ENCODE peak calls at places on chromosomes 12 and 14, in seven cellular contexts. O is GM12865, E is testis, C is HCT116, F is pancreas, B is WERI-Rb-1, G is kidney epithelial cell. Q is an unnamed sample.

GRCh38 chr12:112421363-112421762 is 2.6 kb downstream of the PTPN11 start:
- DNase-seq in O (no peak), E (no peak), C (no peak), F (no peak), B (no peak), G (no peak), Q (no peak)

GRCh38 chr12:119308743-119309456 is 25.6 kb upstream of the CCDC60 start:
- DNase-seq in O (no peak), E (no peak), C (no peak), F (no peak), B (no peak), G (no peak), Q (no peak)

GRCh38 chr12:6688543-6688999 is 604 bp downstream of the ZNF384 start:
- DNase-seq in O (peak), E (peak), C (no peak), F (no peak), B (no peak), G (no peak), Q (peak)

GRCh38 chr14:35910191-35910590 is 84.1 kb downstream of the BRMS1L start:
- DNase-seq in O (no peak), E (no peak), C (no peak), F (no peak), B (no peak), G (no peak), Q (no peak)

GRCh38 chr14:51521764-51522163 is 129.9 kb upstream of the FRMD6 start:
- DNase-seq in O (peak), E (no peak), C (no peak), F (no peak), B (no peak), G (no peak), Q (no peak)

GRCh38 chr12:13205809-13206559 is 9.5 kb downstream of the EMP1 start:
- DNase-seq in O (no peak), E (no peak), C (peak), F (no peak), B (no peak), G (peak), Q (no peak)

GRCh38 chr14:52175982-52176502 is 91.5 kb upstream of the PTGDR start:
- DNase-seq in O (peak), E (no peak), C (no peak), F (no peak), B (no peak), G (no peak), Q (no peak)

GRCh38 chr14:103104654-103105511 is 10.4 kb downstream of the EXOC3L4 start:
- DNase-seq in O (peak), E (peak), C (no peak), F (peak), B (peak), G (no peak), Q (no peak)

GRCh38 chr12:1978078-1978477 is 26.2 kb downstream of the DCP1B start:
- DNase-seq in O (no peak), E (no peak), C (no peak), F (no peak), B (no peak), G (no peak), Q (no peak)

GRCh38 chr14:106586098-106586704 is 1059.8 kb downstream of the TMEM121 start:
- DNase-seq in O (peak), E (peak), C (no peak), F (peak), B (peak), G (no peak), Q (no peak)

GRCh38 chr14:63203618-63204406 is 431 bp upstream of the RHOJ start:
- DNase-seq in O (peak), E (peak), C (no peak), F (peak), B (peak), G (peak), Q (peak)

GRCh38 chr14:100448376-100448775 is 125.2 kb downstream of the SLC25A47 start:
- DNase-seq in O (no peak), E (no peak), C (no peak), F (peak), B (no peak), G (no peak), Q (no peak)

GRCh38 chr12:108648371-108648770 is 14.7 kb upstream of the SELPLG start:
- DNase-seq in O (no peak), E (no peak), C (no peak), F (no peak), B (no peak), G (no peak), Q (no peak)

GRCh38 chr12:94614288-94614721 is 36.1 kb downstream of the TMCC3 start:
- DNase-seq in O (no peak), E (no peak), C (no peak), F (no peak), B (no peak), G (no peak), Q (no peak)

GRCh38 chr12:19404232-19404880 is 34.9 kb upstream of the AEBP2 start:
- DNase-seq in O (no peak), E (peak), C (no peak), F (no peak), B (no peak), G (no peak), Q (no peak)

GRCh38 chr12:98213556-98213955 is 301.8 kb upstream of the TMPO start:
- DNase-seq in O (no peak), E (no peak), C (no peak), F (no peak), B (no peak), G (no peak), Q (no peak)

GRCh38 chr12:79331870-79332269 is 358.9 kb downstream of the PAWR start:
- DNase-seq in O (no peak), E (no peak), C (no peak), F (no peak), B (no peak), G (no peak), Q (no peak)

GRCh38 chr14:57823015-57823660 is 42.8 kb downstream of the SLC35F4 start:
- DNase-seq in O (no peak), E (no peak), C (no peak), F (no peak), B (no peak), G (no peak), Q (no peak)
- H3K4me3 ChIP-seq in O (no peak), E (no peak), C (no peak), F (no peak), B (no peak), G (no peak), Q (no peak)

DNA sequence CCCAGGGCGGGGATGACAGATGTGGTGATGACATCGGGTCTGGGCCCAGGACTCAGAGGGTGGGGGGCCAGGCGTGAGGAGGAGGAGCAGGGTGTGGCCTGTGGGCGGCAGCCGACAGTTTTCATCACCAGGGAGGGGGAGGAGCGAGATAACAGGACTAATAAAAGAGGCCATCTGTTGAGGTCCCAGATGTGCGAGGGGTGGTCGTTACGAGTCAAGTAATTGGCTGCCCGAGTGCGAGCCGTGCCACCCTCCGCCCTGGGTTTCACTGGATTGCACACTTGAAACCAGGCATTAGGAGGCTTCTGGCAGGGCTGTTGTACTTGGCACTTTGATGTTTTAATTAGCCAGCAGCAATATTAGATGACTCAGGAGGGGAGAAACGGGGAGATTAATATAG is 67.2 kb downstream of the NOS1 start:
- DNase-seq in O (no peak), E (no peak), C (no peak), F (no peak), B (no peak), G (no peak), Q (no peak)
- H3K4me3 ChIP-seq in O (no peak), E (no peak), C (no peak), F (no peak), B (no peak), G (no peak), Q (no peak)

GRCh38 chr12:51484119-51484518 is 59.5 kb downstream of the SLC4A8 start:
- DNase-seq in O (no peak), E (no peak), C (no peak), F (no peak), B (no peak), G (no peak), Q (no peak)

GRCh38 chr12:51488281-51488680 is 63.6 kb downstream of the SLC4A8 start:
- DNase-seq in O (no peak), E (no peak), C (no peak), F (no peak), B (no peak), G (no peak), Q (no peak)

GRCh38 chr12:51480978-51481377 is 56.3 kb downstream of the SLC4A8 start:
- DNase-seq in O (peak), E (no peak), C (no peak), F (no peak), B (no peak), G (no peak), Q (no peak)

GRCh38 chr12:51482808-51483532 is 58.3 kb downstream of the SLC4A8 start:
- DNase-seq in O (peak), E (no peak), C (no peak), F (no peak), B (no peak), G (no peak), Q (no peak)
- H3K4me3 ChIP-seq in O (no peak), E (no peak), C (no peak), F (no peak), B (no peak), G (no peak), Q (no peak)

DNA sequence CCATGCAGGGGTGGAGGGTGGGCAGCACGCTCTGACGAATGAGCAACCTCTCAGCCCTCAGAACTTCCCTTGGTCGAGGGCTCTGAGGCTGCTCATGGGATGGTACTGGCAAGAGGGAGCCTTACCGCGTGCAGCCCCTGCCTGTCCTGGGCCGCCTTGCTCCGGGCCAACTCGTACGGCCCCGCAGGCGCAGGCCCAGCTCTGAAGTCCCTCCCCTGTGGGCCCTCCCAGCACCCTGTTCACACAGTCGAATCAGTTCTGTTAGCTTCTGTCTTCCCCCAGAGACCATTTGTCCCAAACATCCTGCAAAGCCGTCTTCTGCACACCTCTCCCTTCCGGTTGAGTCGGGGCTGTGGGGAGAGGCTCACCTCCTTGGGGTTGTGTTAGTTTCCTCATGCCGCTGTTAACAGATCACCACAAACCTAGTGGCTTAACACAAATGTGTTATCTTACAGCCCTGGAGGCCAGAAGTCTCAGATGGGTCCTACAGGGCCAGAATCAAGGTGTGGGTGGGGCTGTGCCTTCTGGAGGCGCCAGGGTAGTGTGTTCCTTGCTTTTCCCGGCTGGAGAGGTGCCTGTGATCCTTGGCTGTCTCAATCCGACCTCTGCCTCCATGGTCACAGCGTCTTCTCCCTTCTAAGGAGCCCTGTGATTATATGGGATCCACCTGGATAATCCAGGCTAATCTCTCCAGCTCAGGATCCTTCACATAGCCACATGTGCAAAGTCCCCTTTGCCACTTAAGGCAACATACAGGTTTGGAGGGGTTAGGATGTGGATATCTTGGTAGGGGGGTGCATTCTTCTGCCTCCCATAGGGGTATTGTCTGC is 901 bp upstream of the HVCN1 start:
- DNase-seq in O (peak), E (peak), C (no peak), F (no peak), B (peak), G (no peak), Q (no peak)
- H3K4me3 ChIP-seq in O (peak), E (peak), C (no peak), F (peak), B (no peak), G (no peak), Q (peak)

GRCh38 chr12:121033625-121034349 is 5.3 kb downstream of the OASL start:
- DNase-seq in O (peak), E (no peak), C (peak), F (no peak), B (no peak), G (peak), Q (no peak)
- H3K4me3 ChIP-seq in O (no peak), E (no peak), C (no peak), F (no peak), B (no peak), G (no peak), Q (no peak)

GRCh38 chr12:56346663-56347062 is 8.0 kb downstream of the IL23A start:
- DNase-seq in O (no peak), E (no peak), C (no peak), F (no peak), B (peak), G (no peak), Q (no peak)

GRCh38 chr12:56350662-56351061 is 9.2 kb downstream of the STAT2 start:
- DNase-seq in O (no peak), E (no peak), C (no peak), F (no peak), B (no peak), G (no peak), Q (no peak)

GRCh38 chr12:56348776-56349175 is 10.1 kb downstream of the IL23A start:
- DNase-seq in O (no peak), E (no peak), C (no peak), F (no peak), B (no peak), G (no peak), Q (no peak)

DNA sequence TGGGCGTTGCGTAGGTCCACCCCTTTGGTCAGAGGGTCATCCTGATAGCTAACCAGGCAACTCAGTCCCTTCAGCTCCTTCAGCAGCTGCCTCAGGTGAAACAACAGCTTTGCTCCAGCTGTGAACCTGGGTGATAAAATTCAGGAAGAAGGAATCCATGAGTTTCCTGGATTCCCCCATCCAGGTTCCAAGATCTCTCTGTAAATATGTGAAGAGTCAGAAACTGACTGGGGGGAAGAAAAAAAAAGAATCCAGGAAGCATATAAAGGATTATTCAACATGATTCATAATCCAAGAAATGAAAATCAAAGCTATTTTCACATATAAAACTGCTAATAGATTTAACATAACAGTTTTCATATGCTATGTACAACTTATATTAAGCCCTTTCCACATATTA is 8.6 kb downstream of the STAT2 start:
- DNase-seq in O (no peak), E (no peak), C (no peak), F (no peak), B (no peak), G (no peak), Q (no peak)
- H3K4me3 ChIP-seq in O (no peak), E (no peak), C (no peak), F (no peak), B (no peak), G (no peak), Q (no peak)

DNA sequence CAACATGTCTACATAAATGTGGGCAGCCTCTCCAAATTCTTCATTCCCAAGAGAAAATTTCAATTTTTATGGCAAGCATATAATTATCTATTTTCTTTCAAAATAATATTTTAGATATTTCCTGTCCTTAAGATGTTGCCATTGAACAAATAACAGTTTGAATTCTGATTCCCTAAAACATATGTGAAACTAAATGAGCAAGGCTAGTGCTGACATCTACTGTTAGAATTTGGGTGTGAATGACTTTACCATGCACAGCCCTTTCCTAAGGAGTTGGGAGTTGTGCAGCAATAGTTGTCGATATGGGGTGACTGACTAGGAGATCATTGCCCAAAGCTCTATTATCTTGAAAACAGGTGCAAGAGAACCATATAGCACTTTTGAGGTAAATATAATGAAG is 108.2 kb upstream of the SLC38A4 start:
- DNase-seq in O (peak), E (no peak), C (no peak), F (no peak), B (no peak), G (no peak), Q (peak)
- H3K4me3 ChIP-seq in O (no peak), E (no peak), C (no peak), F (no peak), B (no peak), G (no peak), Q (no peak)

Q was measured in HFF-Myc.